ENCODE peak calls at places on chromosomes 13 and 19, in eight cellular contexts. J is AG09309, G is NCI-H748 treated with DMSO at 0.1 percent for 48 hours, I is T-helper 17 cell, O is NCI-H774, M is fibroblast of the conjunctiva, V is NCI-H69, Q is neural progenitor cell. T is an unnamed sample.

GRCh38 chr13:32911506-32911905 is 104.7 kb upstream of the KL start:
- DNase-seq in V (peak), J (peak), Q (peak), O (peak), G (peak), M (peak), I (no peak), T (no peak)

GRCh38 chr13:75968103-75968838 is 332.1 kb downstream of the LMO7 start:
- DNase-seq in J (no peak), G (no peak), Q (no peak), M (no peak), I (no peak), O (no peak), V (no peak), T (no peak)

GRCh38 chr13:26719356-26719945 is 41.1 kb downstream of the GPR12 start:
- DNase-seq in V (peak), G (peak), J (no peak), I (no peak), Q (no peak), M (no peak), O (peak), T (no peak)

GRCh38 chr19:48804496-48804895 is 6.3 kb downstream of the BCAT2 start:
- DNase-seq in O (no peak), V (no peak), G (no peak), M (no peak), J (no peak), Q (no peak), I (no peak), T (no peak)

GRCh38 chr13:111903143-111903542 is 163.8 kb upstream of the SOX1 start:
- DNase-seq in G (no peak), V (no peak), Q (no peak), I (no peak), M (no peak), J (no peak), O (no peak), T (no peak)

GRCh38 chr19:10683064-10683426 is 18.2 kb upstream of the QTRT1 start:
- DNase-seq in O (no peak), M (no peak), J (no peak), Q (no peak), G (no peak), I (no peak), V (no peak), T (no peak)

GRCh38 chr19:38158730-38159129 is 65.3 kb downstream of the DPF1 start:
- DNase-seq in G (no peak), O (no peak), V (no peak), M (no peak), J (no peak), I (no peak), Q (no peak), T (no peak)

GRCh38 chr13:108897955-108898354 is 268.5 kb downstream of the MYO16 start:
- DNase-seq in M (no peak), Q (no peak), J (no peak), V (no peak), O (peak), I (no peak), G (no peak), T (no peak)

GRCh38 chr13:47178090-47178950 is 281.5 kb upstream of the HTR2A start:
- DNase-seq in O (no peak), I (no peak), Q (no peak), M (no peak), V (no peak), J (no peak), G (no peak), T (no peak)

GRCh38 chr19:53076984-53077383 is 26.2 kb downstream of the ZNF160 start:
- DNase-seq in Q (peak), M (peak), G (no peak), I (no peak), V (peak), O (no peak), J (no peak), T (peak)

GRCh38 chr13:100879255-100879654 is 204.7 kb upstream of the TMTC4 start:
- DNase-seq in V (no peak), J (no peak), M (no peak), O (no peak), G (no peak), I (no peak), Q (no peak), T (no peak)